ENCODE peak calls at places on chromosome 16, in five cellular contexts. K, V, Z, E and A are unnamed samples.
A peak's percentile ranks its signal among the peaks of the same experiment; 100 is the strongest.

GRCh38 chr16:359067-359763 is 6.7 kb upstream of the AXIN1 start:
- DNase-seq in K (no peak), V (no peak), Z (no peak), E (no peak), A (no peak)

GRCh38 chr16:72092832-72093447 is 480 bp downstream of the TXNL4B start:
- DNase-seq in K (peak; percentile 44), V (peak; percentile 62), Z (peak; percentile 51), E (no peak), A (peak; percentile 83)

GRCh38 chr16:88347656-88348376 is 34.9 kb upstream of the ZNF469 start:
- DNase-seq in K (no peak), V (no peak), Z (no peak), E (peak; percentile 31), A (no peak)

GRCh38 chr16:88357306-88358032 is 25.3 kb upstream of the ZNF469 start:
- DNase-seq in K (no peak), V (no peak), Z (no peak), E (no peak), A (no peak)

GRCh38 chr16:5502467-5502869 is 404.9 kb upstream of the EEF2KMT start:
- DNase-seq in K (no peak), V (peak; percentile 17), Z (peak; percentile 82), E (no peak), A (no peak)

GRCh38 chr16:74168445-74168844 is 128.2 kb upstream of the PSMD7 start:
- DNase-seq in K (no peak), V (no peak), Z (no peak), E (no peak), A (no peak)

GRCh38 chr16:70681382-70682238 is 4.2 kb downstream of the MTSS2 start:
- DNase-seq in K (no peak), V (no peak), Z (no peak), E (no peak), A (no peak)

GRCh38 chr16:25158401-25158800 is 46.9 kb downstream of the LCMT1 start:
- DNase-seq in K (no peak), V (no peak), Z (no peak), E (no peak), A (no peak)

GRCh38 chr16:24771132-24771778 is 41.8 kb downstream of the TNRC6A start:
- DNase-seq in K (no peak), V (no peak), Z (no peak), E (no peak), A (peak; percentile 29)

GRCh38 chr16:55543470-55543869 is 23.0 kb upstream of the CAPNS2 start:
- DNase-seq in K (no peak), V (peak; percentile 31), Z (peak; percentile 38), E (no peak), A (peak; percentile 68)

GRCh38 chr16:6362321-6362720 is 970.3 kb upstream of the RBFOX1 start:
- DNase-seq in K (no peak), V (no peak), Z (no peak), E (no peak), A (no peak)

GRCh38 chr16:5504028-5504758 is 406.6 kb upstream of the EEF2KMT start:
- DNase-seq in K (no peak), V (no peak), Z (no peak), E (no peak), A (no peak)

GRCh38 chr16:49458656-49459445 is 85.2 kb downstream of the C16orf78 start:
- DNase-seq in K (peak; percentile 4), V (no peak), Z (no peak), E (no peak), A (no peak)

GRCh38 chr16:1705688-1706385 is at the start of gene MAPK8IP3:
- DNase-seq in K (peak; percentile 93), V (peak; percentile 91), Z (peak; percentile 97), E (peak; percentile 88), A (peak; percentile 88)

GRCh38 chr16:10971560-10971961 is 27.2 kb downstream of the CLEC16A start:
- DNase-seq in K (peak; percentile 46), V (peak; percentile 77), Z (peak; percentile 86), E (no peak), A (peak; percentile 94)

GRCh38 chr16:9072806-9073341 is 18.6 kb upstream of the HAPSTR1 start:
- DNase-seq in K (no peak), V (no peak), Z (no peak), E (no peak), A (peak; percentile 64)

GRCh38 chr16:73232555-73233422 is 184.9 kb upstream of the ZFHX3 start:
- DNase-seq in K (no peak), V (peak; percentile 92), Z (no peak), E (no peak), A (peak; percentile 99)

GRCh38 chr16:56608876-56609462 is 585 bp downstream of the MT2A start:
- DNase-seq in K (peak; percentile 50), V (peak; percentile 19), Z (peak; percentile 45), E (no peak), A (peak; percentile 24)

GRCh38 chr16:46746821-46747776 is 1.0 kb downstream of the MYLK3 start:
- DNase-seq in K (no peak), V (no peak), Z (no peak), E (no peak), A (no peak)

GRCh38 chr16:65751622-65752598 is 614.6 kb upstream of the CDH5 start:
- DNase-seq in K (no peak), V (no peak), Z (no peak), E (no peak), A (peak; percentile 33)

GRCh38 chr16:1615761-1616160 is 3.6 kb downstream of the CRAMP1 start:
- DNase-seq in K (no peak), V (no peak), Z (no peak), E (no peak), A (no peak)

GRCh38 chr16:62190426-62190825 is 154.2 kb upstream of the CDH8 start:
- DNase-seq in K (no peak), V (peak; percentile 14), Z (peak; percentile 81), E (no peak), A (no peak)

GRCh38 chr16:31487720-31488629 is 5.1 kb downstream of the SLC5A2 start:
- DNase-seq in K (peak; percentile 80), V (peak; percentile 26), Z (peak; percentile 76), E (peak; percentile 84), A (no peak)

GRCh38 chr16:57997528-57998265 is 2.8 kb downstream of the ZNF319 start:
- DNase-seq in K (no peak), V (no peak), Z (no peak), E (no peak), A (no peak)

GRCh38 chr16:31458073-31458834 is 1.0 kb upstream of the ARMC5 start:
- DNase-seq in K (peak; percentile 67), V (peak; percentile 60), Z (peak; percentile 69), E (peak; percentile 80), A (peak; percentile 46)

GRCh38 chr16:65062736-65063583 is 58.9 kb downstream of the CDH11 start:
- DNase-seq in K (no peak), V (no peak), Z (no peak), E (no peak), A (no peak)

GRCh38 chr16:72990003-72990521 is 57.9 kb downstream of the ZFHX3 start:
- DNase-seq in K (peak; percentile 69), V (no peak), Z (peak; percentile 45), E (no peak), A (peak; percentile 78)

GRCh38 chr16:51359141-51359960 is 208.3 kb upstream of the SALL1 start:
- DNase-seq in K (no peak), V (no peak), Z (peak; percentile 90), E (no peak), A (no peak)

GRCh38 chr16:10961231-10961630 is 16.9 kb downstream of the CLEC16A start:
- DNase-seq in K (no peak), V (no peak), Z (no peak), E (no peak), A (peak; percentile 71)

GRCh38 chr16:2983706-2984136 is 3.5 kb upstream of the PKMYT1 start:
- DNase-seq in K (peak; percentile 89), V (peak; percentile 81), Z (peak; percentile 91), E (peak; percentile 54), A (peak; percentile 67)

GRCh38 chr16:66667944-66668343 is 28.6 kb downstream of the CMTM4 start:
- DNase-seq in K (no peak), V (no peak), Z (no peak), E (no peak), A (no peak)

DNA sequence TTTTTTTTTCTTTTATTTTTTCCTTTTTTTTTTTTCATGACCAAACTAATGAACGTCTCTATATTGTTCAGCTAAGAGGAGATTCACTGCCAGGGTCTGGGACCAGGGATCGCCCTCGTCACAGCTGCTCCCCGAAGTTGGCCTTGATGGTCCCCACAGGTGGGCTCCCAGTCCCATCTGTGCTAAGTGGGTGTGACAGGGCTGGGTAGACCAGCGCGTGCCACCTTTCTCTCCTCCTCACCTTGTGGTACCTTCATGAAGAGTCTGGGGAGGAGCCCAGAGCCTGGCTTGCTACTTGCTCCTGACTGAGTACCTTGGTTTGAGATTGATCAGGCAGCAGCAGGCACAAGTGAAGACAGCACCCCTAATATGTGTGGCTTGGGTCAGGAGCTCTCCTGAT is 6.5 kb upstream of the FOXF1 start:
- DNase-seq in K (no peak), V (no peak), Z (no peak), E (no peak), A (no peak)
- H3K4me3 ChIP-seq in K (no peak overlapping the region), V (no peak overlapping the region), Z (no peak overlapping the region), E (no peak overlapping the region), A (no peak overlapping the region)

GRCh38 chr16:85503642-85504224 is 109.4 kb upstream of the GSE1 start:
- DNase-seq in K (no peak), V (no peak), Z (no peak), E (no peak), A (no peak)

GRCh38 chr16:85506358-85506911 is 106.7 kb upstream of the GSE1 start:
- DNase-seq in K (no peak), V (no peak), Z (no peak), E (no peak), A (no peak)

GRCh38 chr16:85505794-85506339 is 107.3 kb upstream of the GSE1 start:
- DNase-seq in K (no peak), V (no peak), Z (no peak), E (no peak), A (no peak)

GRCh38 chr16:85502357-85502756 is 110.8 kb upstream of the GSE1 start:
- DNase-seq in K (no peak), V (no peak), Z (no peak), E (no peak), A (no peak)

GRCh38 chr16:85504242-85504641 is 108.9 kb upstream of the GSE1 start:
- DNase-seq in K (no peak), V (no peak), Z (no peak), E (no peak), A (no peak)
- TF ChIP-seq CTCF in K (no peak), V (no peak), Z (no peak), E (no peak), A (no peak)

GRCh38 chr16:27628216-27628945 is 78.4 kb downstream of the KATNIP start:
- DNase-seq in K (peak; percentile 62), V (no peak), Z (peak; percentile 49), E (no peak), A (no peak)
- H3K4me3 ChIP-seq in K (no peak overlapping the region), V (no peak overlapping the region), Z (no peak overlapping the region), E (no peak overlapping the region), A (no peak overlapping the region)

DNA sequence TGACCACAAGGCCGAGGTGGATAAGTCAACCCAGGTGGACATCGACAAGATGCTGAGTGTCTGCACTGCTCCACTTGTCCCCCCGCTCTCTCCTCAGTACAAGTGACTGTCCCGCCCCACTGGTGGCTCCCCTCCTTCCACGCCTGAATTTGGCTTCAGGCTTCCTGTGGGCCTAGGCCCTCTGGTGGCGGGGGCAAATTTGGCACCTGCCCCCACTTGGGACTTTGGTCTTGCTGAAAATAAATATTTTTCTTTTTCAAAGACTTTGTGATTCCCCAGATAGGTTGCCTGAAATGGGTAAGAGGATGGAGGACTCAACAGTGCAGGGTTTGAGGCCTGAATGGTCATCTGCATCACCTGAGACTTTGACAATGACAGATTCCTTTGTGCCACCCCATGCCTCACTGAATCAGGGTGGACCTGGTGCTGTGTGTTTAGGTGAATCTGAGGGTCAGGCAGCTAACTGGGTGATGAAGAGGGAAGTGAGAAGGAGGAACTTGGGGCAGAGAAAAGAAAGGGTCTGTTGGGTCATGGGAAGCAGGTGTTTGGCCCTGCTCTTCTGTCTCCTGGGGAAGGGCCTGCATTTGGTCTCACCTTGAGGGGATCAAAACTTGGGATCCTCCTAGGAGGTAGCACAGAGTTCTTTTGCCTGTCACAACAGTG is 2.0 kb downstream of the C16orf86 start:
- DNase-seq in K (no peak), V (no peak), Z (no peak), E (peak; percentile 45), A (no peak)
- TF ChIP-seq CTCF in K (no peak), V (no peak), Z (peak; percentile 15), E (no peak), A (peak; percentile 8)